ENCODE peak calls at places on chromosomes 2 and 18, in ten cellular contexts. L is testis; Q is stimulated activated CD4-positive, alpha-beta T cell treated with anti-CD3 and anti-CD28 coated beads, Interleukin-4, amount 100 ng/mL, for 48 hours; W is erythroblast; C is NCI-H748 treated with DMSO at 0.1 percent for 48 hours; T is HEK293T; I is GM04504; O is spleen; U is activated T-helper 1 cell treated with anti-CD3 and anti-CD28 coated beads, Interleukin-12 subunit alpha, Interleukin-12 subunit beta, Interleukin-2, Interleukin-4 antibody, amounts not matched to agents 30 ng/mL and 10 ng/mL and 1 ng/mL, durations not matched to agents 14 hours and 24 hours and 36 hours; B is fibroblast of lung. E is an unnamed sample.
A peak's percentile ranks its signal among the peaks of the same experiment; 100 is the strongest.

GRCh38 chr2:205682239-205683021 is at the start of gene NRP2:
- DNase-seq in I (peak; percentile 60), L (peak; percentile 83), C (peak; percentile 74), W (peak; percentile 49), B (peak; percentile 91), T (peak; percentile 74), O (peak; percentile 90), Q (peak; percentile 37), U (peak; percentile 60), E (no peak)

GRCh38 chr2:45237850-45238542 is 228.7 kb upstream of the SIX2 start:
- DNase-seq in O (no peak), L (no peak), U (no peak), W (no peak), C (no peak), Q (no peak), T (no peak), I (peak; percentile 93), B (peak; percentile 97), E (peak; percentile 99)

GRCh38 chr18:58336605-58337004 is 292.3 kb downstream of the ALPK2 start:
- DNase-seq in U (no peak), Q (no peak), C (no peak), I (no peak), B (peak; percentile 68), O (no peak), W (no peak), L (no peak), T (no peak), E (no peak)

GRCh38 chr2:37676274-37676673 is 4.8 kb upstream of the CDC42EP3 start:
- DNase-seq in B (peak; percentile 84), I (no peak), O (no peak), U (no peak), Q (no peak), L (no peak), T (no peak), C (no peak), W (no peak), E (peak; percentile 26)

GRCh38 chr2:5187283-5187682 is 504.9 kb upstream of the SOX11 start:
- DNase-seq in B (no peak), O (no peak), Q (no peak), W (no peak), L (no peak), U (no peak), I (no peak), T (no peak), C (no peak), E (no peak)

GRCh38 chr2:184879671-184880070 is 281.3 kb downstream of the ZNF804A start:
- DNase-seq in O (no peak), B (peak; percentile 81), U (no peak), I (no peak), L (no peak), C (no peak), Q (no peak), T (no peak), W (no peak), E (no peak)

GRCh38 chr2:37916512-37917082 is 8.5 kb upstream of the RMDN2 start:
- DNase-seq in Q (no peak), W (no peak), T (no peak), B (peak; percentile 100), I (peak; percentile 97), L (peak; percentile 70), U (no peak), C (no peak), O (no peak), E (peak; percentile 92)

GRCh38 chr18:67514465-67514864 is 2.1 kb downstream of the DSEL start:
- DNase-seq in O (no peak), W (no peak), Q (no peak), I (no peak), B (no peak), U (no peak), L (no peak), T (no peak), C (no peak), E (no peak)

GRCh38 chr18:37958499-37958898 is 392.9 kb upstream of the CELF4 start:
- DNase-seq in W (no peak), C (no peak), U (no peak), L (no peak), T (no peak), I (no peak), O (no peak), B (no peak), Q (no peak), E (no peak)

GRCh38 chr2:159042115-159042850 is 73.8 kb downstream of the TANC1 start:
- DNase-seq in I (no peak), B (no peak), Q (no peak), O (no peak), C (no peak), L (no peak), T (no peak), U (no peak), W (no peak), E (no peak)

GRCh38 chr2:57022496-57022895 is 838.7 kb downstream of the CCDC85A start:
- DNase-seq in C (no peak), O (no peak), L (no peak), T (no peak), W (no peak), U (no peak), Q (no peak), B (peak; percentile 1), I (no peak), E (no peak)

GRCh38 chr2:213723707-213724106 is 439.4 kb downstream of the SPAG16 start:
- DNase-seq in T (no peak), Q (no peak), L (no peak), I (no peak), C (no peak), U (no peak), B (no peak), O (no peak), W (no peak), E (no peak)

GRCh38 chr18:5462227-5462626 is 81.6 kb downstream of the EPB41L3 start:
- DNase-seq in U (no peak), W (no peak), C (no peak), T (no peak), L (no peak), B (no peak), Q (no peak), O (no peak), I (no peak), E (no peak)

GRCh38 chr2:43605079-43605655 is 9.3 kb upstream of the THADA start:
- DNase-seq in T (peak; percentile 59), I (no peak), W (peak; percentile 49), C (peak; percentile 5), B (peak; percentile 57), U (peak; percentile 8), O (no peak), Q (no peak), L (peak; percentile 61), E (peak; percentile 23)

GRCh38 chr18:74375999-74376398 is 60.4 kb downstream of the C18orf63 start:
- DNase-seq in L (no peak), T (no peak), Q (no peak), B (no peak), W (no peak), U (no peak), C (no peak), O (no peak), I (no peak), E (no peak)

GRCh38 chr2:165015052-165015642 is 59.8 kb upstream of the SLC38A11 start:
- DNase-seq in I (peak; percentile 21), C (peak; percentile 71), T (peak; percentile 68), W (peak; percentile 74), Q (peak; percentile 56), B (peak; percentile 58), L (peak; percentile 92), O (peak; percentile 80), U (peak; percentile 10), E (no peak)

GRCh38 chr2:53303012-53303578 is 464.5 kb upstream of the CHAC2 start:
- DNase-seq in O (no peak), Q (no peak), C (no peak), B (no peak), L (no peak), I (no peak), W (no peak), U (no peak), T (no peak), E (no peak)

GRCh38 chr2:28055325-28055970 is 164.9 kb downstream of the BABAM2 start:
- DNase-seq in L (no peak), Q (no peak), T (no peak), O (no peak), U (no peak), I (no peak), W (no peak), C (no peak), B (peak; percentile 29), E (no peak)

GRCh38 chr18:49565656-49566055 is 3.8 kb downstream of the LIPG start:
- DNase-seq in U (no peak), C (peak; percentile 59), T (no peak), Q (no peak), B (peak; percentile 69), W (no peak), L (peak; percentile 77), O (no peak), I (no peak), E (no peak)

E was measured in skeletal muscle cell.